ENCODE peak calls at places on chromosomes 7 and 10, in four cellular contexts. L is A549, S is Panc1, B is HepG2. C is an unnamed sample.

GRCh38 chr10:61130366-61130765 is 186.4 kb upstream of the RHOBTB1 start:
- DNase-seq in L (no peak), S (no peak), B (no peak), C (no peak)

GRCh38 chr10:88165849-88166271 is 302.4 kb downstream of the PTEN start:
- DNase-seq in L (no peak), S (no peak), B (no peak), C (no peak)

GRCh38 chr10:132229834-132230556 is 43.2 kb downstream of the DPYSL4 start:
- DNase-seq in L (no peak), S (no peak), B (no peak), C (no peak)

GRCh38 chr7:104695563-104695962 is 318.4 kb upstream of the KMT2E start:
- DNase-seq in L (no peak), S (no peak), B (no peak), C (no peak)

GRCh38 chr10:12350167-12350872 is 973 bp downstream of the CAMK1D start:
- DNase-seq in L (peak; percentile 51), S (no peak), B (peak; percentile 29), C (peak; percentile 1)

GRCh38 chr7:27605689-27606269 is 56.9 kb downstream of the HIBADH start:
- DNase-seq in L (peak; percentile 22), S (peak; percentile 28), B (peak; percentile 39), C (no peak)

GRCh38 chr10:77248104-77248503 is 389.5 kb downstream of the KCNMA1 start:
- DNase-seq in L (no peak), S (no peak), B (no peak), C (no peak)

GRCh38 chr10:54903770-54904169 is 102.7 kb upstream of the PCDH15 start:
- DNase-seq in L (no peak), S (no peak), B (no peak), C (no peak)

GRCh38 chr7:131336956-131337355 is 9.3 kb downstream of the MKLN1 start:
- DNase-seq in L (no peak), S (no peak), B (peak; percentile 20), C (no peak)

GRCh38 chr10:132236161-132236560 is 49.4 kb downstream of the DPYSL4 start:
- DNase-seq in L (no peak), S (no peak), B (no peak), C (no peak)

GRCh38 chr10:117418121-117418520 is 42.9 kb upstream of the PDZD8 start:
- DNase-seq in L (no peak), S (no peak), B (no peak), C (no peak)

GRCh38 chr10:48450233-48450810 is 143.8 kb downstream of the MAPK8 start:
- DNase-seq in L (no peak), S (no peak), B (no peak), C (no peak)

GRCh38 chr10:91740353-91740924 is 57.8 kb upstream of the TNKS2 start:
- DNase-seq in L (no peak), S (no peak), B (no peak), C (no peak)

GRCh38 chr7:111370002-111370401 is 192.3 kb downstream of the IMMP2L start:
- DNase-seq in L (no peak), S (no peak), B (no peak), C (no peak)

GRCh38 chr7:116075351-116076145 is 45.0 kb upstream of the TFEC start:
- DNase-seq in L (no peak), S (no peak), B (no peak), C (no peak)

DNA sequence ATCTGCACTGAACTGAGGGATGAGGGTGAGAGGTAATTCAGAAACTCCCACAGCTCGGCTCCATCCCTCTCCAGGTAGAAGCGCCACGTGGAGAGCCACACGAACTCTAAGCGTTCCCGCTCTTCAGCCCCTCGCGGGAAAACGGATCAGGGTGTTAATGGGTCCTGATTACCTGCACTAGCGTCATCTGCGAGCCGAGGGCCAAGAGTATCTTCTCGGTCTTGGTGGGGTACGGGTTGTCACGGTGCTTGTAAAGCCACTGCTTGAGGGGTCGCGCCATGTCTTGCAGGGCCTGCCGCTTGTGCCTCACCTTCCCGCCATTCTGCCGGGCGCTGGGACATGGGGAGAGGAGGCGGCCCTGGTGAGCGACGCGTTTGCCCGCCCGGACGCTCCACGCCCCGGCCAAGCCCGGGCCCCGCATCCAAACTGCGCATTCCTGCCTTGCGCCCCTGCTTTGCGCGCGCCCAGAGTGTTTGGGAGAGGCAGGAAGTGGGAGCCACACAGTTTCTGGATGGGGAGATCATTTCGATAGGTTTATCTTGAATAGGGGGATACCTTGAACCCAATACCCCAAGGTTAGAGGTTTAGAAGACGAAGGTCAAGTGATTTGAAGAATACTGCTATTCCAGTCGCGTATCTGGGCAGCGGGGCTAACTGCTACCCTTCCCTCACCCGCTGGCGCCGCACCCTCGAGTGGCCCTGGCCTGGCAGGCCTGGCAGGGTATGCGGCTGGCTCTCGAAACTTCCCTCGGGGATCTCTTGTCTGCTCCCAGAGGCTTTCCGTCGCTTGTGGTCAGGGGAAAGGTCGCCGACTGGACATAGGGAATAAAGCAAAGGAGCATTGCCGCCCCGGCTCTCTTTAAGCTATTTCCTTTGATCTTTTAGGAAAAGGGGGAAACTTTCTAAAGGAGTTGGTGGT is 4.2 kb downstream of the MKX start:
- DNase-seq in L (no peak), S (no peak), B (no peak), C (no peak)
- H3K4me3 ChIP-seq in L (peak overlapping the region; percentile 64), S (no peak overlapping the region), B (no peak overlapping the region), C (no peak overlapping the region)

GRCh38 chr7:107889992-107890391 is 991 bp upstream of the DLD start:
- DNase-seq in L (no peak), S (no peak), B (no peak), C (no peak)

GRCh38 chr7:107890493-107890961 is 456 bp upstream of the DLD start:
- DNase-seq in L (no peak), S (no peak), B (no peak), C (no peak)

GRCh38 chr7:107891619-107892366 is 810 bp downstream of the DLD start:
- DNase-seq in L (no peak), S (no peak), B (no peak), C (no peak)

GRCh38 chr7:107890962-107891618 is at the start of gene DLD:
- DNase-seq in L (peak; percentile 93), S (peak; percentile 89), B (peak; percentile 76), C (peak; percentile 95)
- TF ChIP-seq REST in L (no peak), S (no peak), B (no peak), C (no peak)

GRCh38 chr10:122854648-122855047 is 9.0 kb upstream of the CUZD1 start:
- DNase-seq in L (peak; percentile 56), S (peak; percentile 94), B (no peak), C (no peak)
- H3K27ac ChIP-seq in L (peak overlapping the region; percentile 64), S (peak overlapping the region; percentile 66), B (no peak overlapping the region), C (no peak overlapping the region)

GRCh38 chr10:14429043-14429713 is 98.5 kb upstream of the FRMD4A start:
- DNase-seq in L (no peak), S (no peak), B (no peak), C (no peak)
- H3K4me3 ChIP-seq in L (no peak overlapping the region), S (no peak overlapping the region), B (no peak overlapping the region), C (no peak overlapping the region)